ENCODE peak calls at places on chromosomes 1 and 21, in six cellular contexts. H is A549, Q is thyroid gland, T is suprapubic skin, N is ovary, D is Peyer's patch. I is an unnamed sample. For H3K4me1, the result is how much of the 10 kb centered on the place peaks cover.

GRCh38 chr1:178607718-178608408 is 95.0 kb downstream of the TEX35 start:
- DNase-seq in H (no peak), Q (no peak), T (no peak), N (no peak), D (peak), I (no peak)

GRCh38 chr1:229192031-229192430 is 78.9 kb upstream of the RAB4A start:
- DNase-seq in H (no peak), Q (no peak), T (no peak), N (no peak), D (no peak), I (no peak)

GRCh38 chr1:238485062-238485905 is 594.6 kb upstream of the ZP4 start:
- DNase-seq in H (no peak), Q (peak), T (no peak), N (peak), D (no peak), I (no peak)

GRCh38 chr1:93937997-93938396 is 28.8 kb upstream of the GCLM start:
- DNase-seq in H (no peak), Q (no peak), T (no peak), N (no peak), D (no peak), I (no peak)

GRCh38 chr1:238399558-238399957 is 508.8 kb upstream of the ZP4 start:
- DNase-seq in H (no peak), Q (no peak), T (no peak), N (no peak), D (no peak), I (no peak)

GRCh38 chr1:150574260-150575071 is 4.9 kb downstream of the MCL1 start:
- DNase-seq in H (no peak), Q (no peak), T (no peak), N (peak), D (no peak), I (no peak)

GRCh38 chr1:38728176-38728908 is 131.2 kb downstream of the RRAGC start:
- DNase-seq in H (no peak), Q (peak), T (no peak), N (peak), D (no peak), I (no peak)

GRCh38 chr1:61043010-61043820 is 39.1 kb upstream of the NFIA start:
- DNase-seq in H (peak), Q (peak), T (peak), N (peak), D (peak), I (peak)

GRCh38 chr1:183841950-183842816 is 37.3 kb downstream of the RGL1 start:
- DNase-seq in H (no peak), Q (no peak), T (no peak), N (no peak), D (no peak), I (no peak)
- TF ChIP-seq POLR2A in H (no peak), Q (no peak), T (no peak), N (no peak), D (no peak), I (no peak)

GRCh38 chr21:16422702-16423101 is 692.9 kb downstream of the USP25 start:
- DNase-seq in H (no peak), Q (no peak), T (no peak), N (no peak), D (no peak), I (no peak)
- H3K4me1 ChIP-seq in H (under half), Q (under half), T (under half), N (under half), D (under half), I (under half)

GRCh38 chr1:236602171-236602570 is 2.1 kb downstream of the HEATR1 start:
- DNase-seq in H (no peak), Q (no peak), T (no peak), N (no peak), D (no peak), I (no peak)

GRCh38 chr1:236603896-236604217 is 459 bp downstream of the HEATR1 start:
- DNase-seq in H (peak), Q (no peak), T (no peak), N (no peak), D (no peak), I (no peak)

GRCh38 chr1:236608930-236609726 is 4.8 kb upstream of the HEATR1 start:
- DNase-seq in H (peak), Q (peak), T (no peak), N (peak), D (no peak), I (peak)

GRCh38 chr1:236605030-236605806 is 902 bp upstream of the HEATR1 start:
- DNase-seq in H (no peak), Q (peak), T (no peak), N (no peak), D (no peak), I (no peak)

GRCh38 chr1:236604218-236605029 is at the start of gene HEATR1:
- DNase-seq in H (peak), Q (peak), T (peak), N (peak), D (peak), I (peak)
- TF ChIP-seq POLR2A in H (peak), Q (peak), T (no peak), N (peak), D (no peak), I (peak)

DNA sequence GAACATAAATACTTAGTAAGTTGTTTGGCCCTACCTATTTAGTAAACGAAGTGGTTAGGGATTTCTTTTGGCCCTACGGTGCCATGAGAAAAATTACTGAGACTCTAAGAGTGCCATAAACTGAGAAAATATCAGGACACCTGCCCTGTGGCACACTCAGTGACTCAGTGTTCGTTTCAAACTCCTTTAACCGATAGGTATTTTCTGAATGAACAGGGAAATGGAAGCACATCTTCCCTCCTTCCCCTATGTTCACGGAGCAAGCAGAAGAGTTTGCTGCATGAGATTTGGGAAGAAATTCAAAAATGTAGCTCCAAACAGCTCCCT is 134.2 kb downstream of the KAZN start:
- DNase-seq in H (no peak), Q (no peak), T (no peak), N (no peak), D (no peak), I (no peak)
- H3K4me1 ChIP-seq in H (under half), Q (under half), T (under half), N (under half), D (under half), I (under half)

GRCh38 chr1:26900001-26900814 is at the start of gene GPATCH3:
- DNase-seq in H (peak), Q (peak), T (peak), N (peak), D (peak), I (peak)
- TF ChIP-seq POLR2A in H (peak), Q (peak), T (no peak), N (no peak), D (peak), I (peak)

I was measured in body of pancreas.